ENCODE peak calls at places on chromosomes 2 and 18, in six cellular contexts. One of them, this sample, is unnamed.

GRCh38 chr2:227473019-227473461 is 1.1 kb downstream of the AGFG1 start:
- DNase-seq in BJ: no peak
- DNase-seq in A549: peak
- DNase-seq in kidney: no peak
- DNase-seq in kidney epithelial cell: no peak
- DNase-seq in lung: no peak
- DNase-seq in this sample: no peak

GRCh38 chr18:35413163-35413511 is 36.0 kb upstream of the ZNF396 start:
- DNase-seq in BJ: no peak
- DNase-seq in lung: no peak
- DNase-seq in A549: no peak
- DNase-seq in kidney epithelial cell: no peak
- DNase-seq in kidney: no peak
- DNase-seq in this sample: no peak

GRCh38 chr2:23292024-23292423 is 93.0 kb upstream of the KLHL29 start:
- DNase-seq in A549: peak
- DNase-seq in kidney epithelial cell: no peak
- DNase-seq in BJ: no peak
- DNase-seq in lung: no peak
- DNase-seq in kidney: no peak
- DNase-seq in this sample: no peak

GRCh38 chr2:84694088-84694622 is 177.9 kb downstream of the DNAH6 start:
- DNase-seq in BJ: no peak
- DNase-seq in lung: no peak
- DNase-seq in A549: no peak
- DNase-seq in kidney: peak
- DNase-seq in kidney epithelial cell: no peak
- DNase-seq in this sample: no peak

GRCh38 chr2:232588680-232589585 is 38.4 kb downstream of the EIF4E2 start:
- DNase-seq in BJ: peak
- DNase-seq in kidney: peak
- DNase-seq in A549: peak
- DNase-seq in lung: peak
- DNase-seq in kidney epithelial cell: no peak
- DNase-seq in this sample: no peak

GRCh38 chr2:2872309-2872617 is 505.4 kb downstream of the EIPR1 start:
- DNase-seq in kidney: no peak
- DNase-seq in BJ: no peak
- DNase-seq in A549: no peak
- DNase-seq in lung: no peak
- DNase-seq in kidney epithelial cell: no peak
- DNase-seq in this sample: no peak

GRCh38 chr18:48659188-48660009 is 120.6 kb downstream of the CTIF start:
- DNase-seq in BJ: no peak
- DNase-seq in kidney epithelial cell: no peak
- DNase-seq in A549: no peak
- DNase-seq in lung: no peak
- DNase-seq in kidney: no peak
- DNase-seq in this sample: no peak

GRCh38 chr18:3721771-3722661 is 272.0 kb downstream of the TGIF1 start:
- DNase-seq in A549: no peak
- DNase-seq in kidney: no peak
- DNase-seq in lung: peak
- DNase-seq in kidney epithelial cell: no peak
- DNase-seq in BJ: no peak
- DNase-seq in this sample: no peak

GRCh38 chr2:174336403-174337336 is 1.9 kb downstream of the SP9 start:
- DNase-seq in BJ: no peak
- DNase-seq in A549: peak
- DNase-seq in kidney: peak
- DNase-seq in kidney epithelial cell: no peak
- DNase-seq in lung: no peak
- DNase-seq in this sample: no peak

GRCh38 chr2:182952741-182953450 is 85.4 kb downstream of the NCKAP1 start:
- DNase-seq in BJ: no peak
- DNase-seq in lung: no peak
- DNase-seq in kidney epithelial cell: no peak
- DNase-seq in kidney: no peak
- DNase-seq in A549: no peak
- DNase-seq in this sample: no peak

GRCh38 chr2:128318776-128319456 is at the start of gene HS6ST1:
- DNase-seq in A549: peak
- DNase-seq in kidney: peak
- DNase-seq in BJ: no peak
- DNase-seq in lung: peak
- DNase-seq in kidney epithelial cell: no peak
- DNase-seq in this sample: peak

GRCh38 chr2:12848176-12848575 is 131.4 kb downstream of the TRIB2 start:
- DNase-seq in lung: no peak
- DNase-seq in kidney: no peak
- DNase-seq in BJ: no peak
- DNase-seq in A549: no peak
- DNase-seq in kidney epithelial cell: no peak
- DNase-seq in this sample: no peak

GRCh38 chr18:62863629-62864028 is 148.3 kb downstream of the PHLPP1 start:
- DNase-seq in kidney: no peak
- DNase-seq in lung: no peak
- DNase-seq in BJ: no peak
- DNase-seq in kidney epithelial cell: no peak
- DNase-seq in A549: no peak
- DNase-seq in this sample: no peak

GRCh38 chr18:48519431-48520100 is 19.3 kb upstream of the CTIF start:
- DNase-seq in kidney epithelial cell: no peak
- DNase-seq in BJ: no peak
- DNase-seq in lung: no peak
- DNase-seq in kidney: no peak
- DNase-seq in A549: no peak
- DNase-seq in this sample: no peak

GRCh38 chr2:8647462-8647857 is 34.4 kb upstream of the ID2 start:
- DNase-seq in BJ: no peak
- DNase-seq in kidney epithelial cell: no peak
- DNase-seq in lung: no peak
- DNase-seq in kidney: no peak
- DNase-seq in A549: no peak
- DNase-seq in this sample: no peak

GRCh38 chr2:43343573-43344304 is 117.3 kb upstream of the ZFP36L2 start:
- DNase-seq in kidney epithelial cell: peak
- DNase-seq in BJ: peak
- DNase-seq in lung: peak
- DNase-seq in kidney: no peak
- DNase-seq in A549: no peak
- DNase-seq in this sample: no peak

GRCh38 chr2:194464964-194465638 is 1191.9 kb upstream of the SLC39A10 start:
- DNase-seq in A549: no peak
- DNase-seq in BJ: no peak
- DNase-seq in kidney epithelial cell: no peak
- DNase-seq in kidney: no peak
- DNase-seq in lung: no peak
- DNase-seq in this sample: no peak

GRCh38 chr2:44242929-44243328 is 32.4 kb upstream of the SLC3A1 start:
- DNase-seq in A549: no peak
- DNase-seq in kidney: no peak
- DNase-seq in lung: no peak
- DNase-seq in BJ: no peak
- DNase-seq in kidney epithelial cell: no peak
- DNase-seq in this sample: no peak

GRCh38 chr18:58390399-58390798 is 238.5 kb downstream of the ALPK2 start:
- DNase-seq in BJ: no peak
- DNase-seq in lung: no peak
- DNase-seq in kidney: no peak
- DNase-seq in kidney epithelial cell: no peak
- DNase-seq in A549: no peak
- DNase-seq in this sample: no peak

GRCh38 chr2:176637497-176638166 is 368.4 kb downstream of the MTX2 start:
- DNase-seq in A549: peak
- DNase-seq in lung: peak
- DNase-seq in kidney: peak
- DNase-seq in BJ: no peak
- DNase-seq in kidney epithelial cell: no peak
- DNase-seq in this sample: no peak

GRCh38 chr18:3595282-3596273 is 145.6 kb downstream of the TGIF1 start:
- DNase-seq in kidney: no peak
- DNase-seq in kidney epithelial cell: peak
- DNase-seq in A549: peak
- DNase-seq in lung: no peak
- DNase-seq in BJ: peak
- DNase-seq in this sample: peak

DNA sequence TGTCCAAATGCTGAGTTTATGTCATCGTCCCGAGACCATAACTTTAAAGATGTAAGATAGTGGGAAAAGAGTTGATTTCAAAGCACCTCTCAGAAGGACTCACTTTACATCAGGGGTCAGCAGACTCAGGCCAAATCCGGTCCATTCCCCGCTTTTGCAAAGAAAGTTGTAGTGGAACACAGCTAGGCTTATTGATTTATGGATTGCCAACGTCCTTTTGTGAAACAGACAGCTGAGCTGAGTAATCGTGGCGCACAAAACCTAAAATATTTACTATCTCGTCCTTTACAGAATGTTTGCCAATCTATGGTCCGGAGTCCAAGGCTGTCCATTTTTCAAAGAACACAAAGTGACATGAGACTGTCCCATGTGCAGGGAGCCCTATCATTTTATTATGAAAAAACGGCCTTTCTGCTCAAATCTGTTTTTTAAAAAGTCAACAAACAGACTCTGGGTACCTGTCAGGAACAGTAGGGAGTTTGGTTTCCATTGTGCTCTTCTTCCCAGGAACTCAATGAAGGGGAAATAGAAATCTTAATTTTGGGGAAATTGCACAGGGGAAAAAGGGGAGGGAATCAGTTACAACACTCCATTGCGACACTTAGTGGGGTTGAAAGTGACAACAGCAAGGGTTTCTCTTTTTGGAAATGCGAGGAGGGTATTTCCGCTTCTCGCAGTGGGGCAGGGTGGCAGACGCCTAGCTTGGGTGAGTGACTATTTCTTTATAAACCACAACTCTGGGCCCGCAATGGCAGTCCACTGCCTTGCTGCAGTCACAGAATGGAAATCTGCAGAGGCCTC is at the start of gene IL1RN:
- DNase-seq in lung: peak
- DNase-seq in kidney epithelial cell: no peak
- DNase-seq in BJ: no peak
- DNase-seq in kidney: no peak
- DNase-seq in A549: no peak
- DNase-seq in this sample: no peak
- TF ChIP-seq CTCF in lung: no peak
- TF ChIP-seq CTCF in kidney epithelial cell: no peak
- TF ChIP-seq CTCF in BJ: no peak
- TF ChIP-seq CTCF in kidney: no peak
- TF ChIP-seq CTCF in A549: no peak
- TF ChIP-seq CTCF in this sample: no peak

GRCh38 chr2:180494286-180494685 is 486.1 kb upstream of the UBE2E3 start:
- DNase-seq in A549: no peak
- DNase-seq in lung: no peak
- DNase-seq in kidney epithelial cell: no peak
- DNase-seq in BJ: no peak
- DNase-seq in kidney: no peak
- DNase-seq in this sample: no peak
- H3K4me3 ChIP-seq in A549: no peak
- H3K4me3 ChIP-seq in lung: no peak
- H3K4me3 ChIP-seq in kidney epithelial cell: no peak
- H3K4me3 ChIP-seq in BJ: no peak
- H3K4me3 ChIP-seq in kidney: no peak
- H3K4me3 ChIP-seq in this sample: no peak

DNA sequence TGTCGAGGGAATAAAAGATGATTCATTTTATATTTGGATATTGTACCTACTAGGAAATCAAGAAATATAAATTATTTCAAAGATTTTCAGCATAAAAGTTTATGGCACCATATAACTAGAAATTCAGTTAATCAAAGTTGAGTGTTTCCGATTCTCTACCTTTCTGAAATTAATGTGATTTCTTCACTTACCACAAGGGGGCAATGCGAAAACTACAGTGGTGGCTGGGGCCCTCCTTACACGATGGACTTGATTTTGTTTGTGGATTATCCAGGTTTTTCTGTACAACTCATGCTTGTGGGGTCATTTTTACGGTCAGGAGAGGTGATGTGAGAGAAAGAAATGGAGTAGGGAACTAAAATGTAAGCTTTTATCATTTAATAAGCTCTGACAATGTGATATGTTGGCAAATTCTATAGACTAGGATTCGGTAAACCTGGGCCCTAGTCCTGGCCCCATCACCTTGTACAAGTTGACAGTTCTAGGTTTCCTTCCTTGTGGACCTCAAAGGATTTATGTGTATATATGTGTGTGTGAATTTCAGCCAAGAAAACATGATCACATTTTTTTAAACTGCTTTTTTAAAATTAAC is 47.6 kb downstream of the G6PC2 start:
- DNase-seq in A549: peak
- DNase-seq in BJ: no peak
- DNase-seq in lung: no peak
- DNase-seq in kidney: no peak
- DNase-seq in kidney epithelial cell: no peak
- DNase-seq in this sample: no peak
- TF ChIP-seq CTCF in A549: peak
- TF ChIP-seq CTCF in BJ: peak
- TF ChIP-seq CTCF in lung: no peak
- TF ChIP-seq CTCF in kidney: peak
- TF ChIP-seq CTCF in kidney epithelial cell: peak
- TF ChIP-seq CTCF in this sample: peak

GRCh38 chr2:236569593-236569973 is at the start of gene ACKR3:
- DNase-seq in lung: peak
- DNase-seq in BJ: peak
- DNase-seq in kidney epithelial cell: peak
- DNase-seq in A549: peak
- DNase-seq in kidney: peak
- DNase-seq in this sample: no peak
- H3K4me3 ChIP-seq in lung: no peak
- H3K4me3 ChIP-seq in BJ: peak
- H3K4me3 ChIP-seq in kidney epithelial cell: no peak
- H3K4me3 ChIP-seq in A549: peak
- H3K4me3 ChIP-seq in kidney: peak
- H3K4me3 ChIP-seq in this sample: peak

DNA sequence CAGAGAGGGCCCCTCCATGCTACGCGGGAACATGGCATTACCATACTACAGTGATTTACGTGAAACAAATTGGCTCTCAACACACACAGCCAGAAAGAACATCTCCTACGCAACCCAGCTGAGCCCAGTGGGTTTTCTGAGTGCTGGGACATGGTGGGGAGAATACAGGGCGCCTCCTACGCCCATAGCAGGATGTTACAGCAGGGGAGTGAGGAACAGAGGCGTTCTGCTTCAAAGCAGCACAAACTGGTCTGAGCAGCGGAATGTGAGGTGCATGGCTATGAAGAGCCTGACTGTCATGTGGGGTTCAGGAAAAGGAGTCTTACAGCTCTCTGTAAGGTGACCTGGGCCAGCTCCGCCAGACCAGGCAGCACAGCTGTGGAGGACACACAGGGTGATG is 108.6 kb upstream of the REV1 start:
- DNase-seq in lung: no peak
- DNase-seq in BJ: no peak
- DNase-seq in A549: no peak
- DNase-seq in kidney: no peak
- DNase-seq in kidney epithelial cell: no peak
- DNase-seq in this sample: no peak
- TF ChIP-seq CTCF in lung: no peak
- TF ChIP-seq CTCF in BJ: no peak
- TF ChIP-seq CTCF in A549: no peak
- TF ChIP-seq CTCF in kidney: no peak
- TF ChIP-seq CTCF in kidney epithelial cell: no peak
- TF ChIP-seq CTCF in this sample: no peak

This sample was measured in GM12864.